ENCODE peak calls at places on chromosome 21, in five cellular contexts. V is GM12878, R is HepG2, S is K562, J is HCT116. A is an unnamed sample.
A peak's percentile ranks its signal among the peaks of the same experiment; 100 is the strongest.

GRCh38 chr21:15247613-15248012 is 182.8 kb upstream of the NRIP1 start:
- DNase-seq in V (no peak), S (no peak), J (no peak), R (no peak), A (no peak)

GRCh38 chr21:41171210-41171609 is 3.2 kb downstream of the BACE2 start:
- DNase-seq in S (no peak), R (no peak), V (no peak), J (no peak), A (no peak)

GRCh38 chr21:38054334-38054733 is 138.1 kb upstream of the KCNJ6 start:
- DNase-seq in J (no peak), S (no peak), V (no peak), R (no peak), A (no peak)

GRCh38 chr21:14737922-14738321 is 191.8 kb upstream of the SAMSN1 start:
- DNase-seq in S (no peak), J (peak; percentile 37), V (no peak), R (peak; percentile 70), A (peak; percentile 55)

GRCh38 chr21:42455196-42455595 is 40.8 kb downstream of the RSPH1 start:
- DNase-seq in J (no peak), R (no peak), S (no peak), V (no peak), A (no peak)

GRCh38 chr21:30340714-30341573 is 3.5 kb upstream of the KRTAP27-1 start:
- DNase-seq in J (peak; percentile 3), R (peak; percentile 3), V (no peak), S (peak; percentile 30), A (peak; percentile 46)

GRCh38 chr21:33622253-33622652 is 19.3 kb downstream of the CRYZL1 start:
- DNase-seq in S (no peak), R (no peak), V (no peak), J (no peak), A (no peak)

GRCh38 chr21:16605588-16605987 is 875.8 kb downstream of the USP25 start:
- DNase-seq in R (no peak), J (no peak), V (no peak), S (no peak), A (no peak)

GRCh38 chr21:15564907-15565306 is 164.9 kb upstream of the USP25 start:
- DNase-seq in S (no peak), V (no peak), R (no peak), J (no peak), A (no peak)

GRCh38 chr21:17848228-17848627 is 29.1 kb upstream of the C21orf91 start:
- DNase-seq in R (no peak), V (peak; percentile 84), S (no peak), J (no peak), A (no peak)

GRCh38 chr21:40623550-40623949 is 223.4 kb downstream of the DSCAM start:
- DNase-seq in R (no peak), J (no peak), V (no peak), S (no peak), A (peak; percentile 61)

GRCh38 chr21:33685613-33686197 is 43.4 kb downstream of the ITSN1 start:
- DNase-seq in V (no peak), J (no peak), S (no peak), R (peak; percentile 77), A (peak; percentile 40)

GRCh38 chr21:43645414-43645891 is 13.8 kb downstream of the HSF2BP start:
- DNase-seq in R (peak; percentile 58), J (no peak), S (peak; percentile 62), V (no peak), A (no peak)

GRCh38 chr21:37153193-37153934 is 80.3 kb downstream of the TTC3 start:
- DNase-seq in J (no peak), R (peak; percentile 36), V (no peak), S (no peak), A (no peak)

GRCh38 chr21:28111151-28111619 is 881.5 kb downstream of the LTN1 start:
- DNase-seq in V (no peak), R (no peak), S (no peak), J (no peak), A (no peak)

GRCh38 chr21:41901099-41901498 is 22.0 kb upstream of the PRDM15 start:
- DNase-seq in V (no peak), J (no peak), S (no peak), R (no peak), A (no peak)

GRCh38 chr21:17451364-17451869 is 61.4 kb upstream of the CXADR start:
- DNase-seq in S (no peak), V (no peak), J (no peak), R (peak; percentile 28), A (no peak)

GRCh38 chr21:10272216-10272615 is 249.2 kb upstream of the TPTE start:
- DNase-seq in J (no peak), V (no peak), S (no peak), R (peak; percentile 9), A (no peak)

GRCh38 chr21:38263493-38263892 is 6.7 kb downstream of the KCNJ15 start:
- DNase-seq in J (no peak), V (no peak), R (no peak), S (no peak), A (no peak)

GRCh38 chr21:38735807-38736206 is 69.9 kb upstream of the ETS2 start:
- DNase-seq in V (no peak), J (no peak), S (no peak), R (no peak), A (no peak)

DNA sequence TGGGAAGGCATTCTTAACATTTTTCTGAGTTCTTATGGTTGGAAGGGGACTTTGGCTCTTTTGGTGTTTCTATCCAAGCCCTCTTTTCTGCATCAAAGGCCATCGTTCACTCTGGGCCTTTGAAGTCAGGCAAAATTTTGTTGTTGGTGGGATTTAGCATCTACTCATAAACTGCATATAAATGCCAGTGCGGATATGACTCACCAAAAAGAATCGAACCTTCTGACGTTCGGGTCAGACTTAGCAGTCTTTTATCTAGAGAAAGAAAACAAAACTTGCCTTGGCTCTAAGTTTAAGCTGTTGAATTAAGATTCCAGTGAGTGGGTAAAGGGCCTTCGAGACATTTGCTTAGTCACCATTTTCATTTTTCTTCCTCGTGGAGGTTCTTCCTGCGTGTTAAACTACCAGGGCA is 51.4 kb downstream of the EVA1C start:
- DNase-seq in R (peak; percentile 82), J (peak; percentile 85), S (no peak), V (no peak), A (no peak)
- TF ChIP-seq ZNF274 in R (no peak), J (no peak), S (no peak), V (no peak), A (no peak)

GRCh38 chr21:45511661-45512431 is 30.4 kb downstream of the SLC19A1 start:
- DNase-seq in V (no peak), R (no peak), S (no peak), J (no peak), A (no peak)
- H3K4me1 ChIP-seq in V (no peaks in the 10 kb centered on the region), R (peaks cover 19% of the 10 kb centered on the region), S (peaks cover 74% of the 10 kb centered on the region), J (no peaks in the 10 kb centered on the region), A (peaks cover 39% of the 10 kb centered on the region)

GRCh38 chr21:34688145-34688544 is 19.4 kb downstream of the CLIC6 start:
- DNase-seq in J (peak; percentile 15), V (no peak), S (peak; percentile 45), R (no peak), A (no peak)
- TF ChIP-seq ZNF274 in J (no peak), V (no peak), S (no peak), R (no peak), A (no peak)

GRCh38 chr21:32520885-32521735 is 64.2 kb downstream of the TCP10L start:
- DNase-seq in V (no peak), J (no peak), S (no peak), R (no peak), A (no peak)
- H3K4me1 ChIP-seq in V (no peaks in the 10 kb centered on the region), J (peaks cover 18% of the 10 kb centered on the region), S (peaks cover 11% of the 10 kb centered on the region), R (peaks cover 39% of the 10 kb centered on the region), A (peaks cover 16% of the 10 kb centered on the region)

A was measured in NT2/D1.